ENCODE peak calls at places on chromosomes 4 and X, in nine cellular contexts. S is CD4-positive, alpha-beta T cell; N is ACHN; W is RWPE2; Y is astrocyte of the spinal cord; X is fibroblast of the aortic adventitia; G is H4; E is C1 segment of cervical spinal cord; B is tibial artery. U is an unnamed sample.

GRCh38 chr4:108717386-108717785 is 45.5 kb downstream of the ETNPPL start:
- DNase-seq in G (no peak), B (no peak), Y (no peak), N (no peak), E (no peak), W (no peak), X (no peak), S (no peak), U (no peak)

GRCh38 chr4:140408974-140409373 is 18.5 kb downstream of the CLGN start:
- DNase-seq in E (no peak), W (no peak), Y (no peak), S (no peak), B (no peak), X (no peak), G (no peak), N (no peak), U (no peak)

GRCh38 chr4:17153572-17153971 is 255.1 kb upstream of the LDB2 start:
- DNase-seq in W (no peak), G (no peak), S (no peak), Y (no peak), X (no peak), B (no peak), N (no peak), E (no peak), U (no peak)

GRCh38 chr4:75154994-75155393 is 222.1 kb downstream of the PARM1 start:
- DNase-seq in E (no peak), B (no peak), W (no peak), Y (no peak), N (no peak), G (no peak), S (no peak), X (no peak), U (no peak)

GRCh38 chrX:98338544-98338943 is 1454.8 kb downstream of the RPA4 start:
- DNase-seq in G (no peak), S (no peak), N (no peak), X (no peak), E (no peak), B (no peak), W (no peak), Y (no peak), U (no peak)

GRCh38 chrX:1403228-1403627 is 11.3 kb upstream of the SLC25A6 start:
- DNase-seq in W (no peak), N (no peak), Y (no peak), X (no peak), G (no peak), E (no peak), S (no peak), B (no peak), U (no peak)

GRCh38 chr4:91997045-91997444 is 306.7 kb upstream of the GRID2 start:
- DNase-seq in G (no peak), B (no peak), E (no peak), W (no peak), S (no peak), X (no peak), Y (no peak), N (no peak), U (no peak)

GRCh38 chr4:37797923-37798322 is 28.6 kb upstream of the PGM2 start:
- DNase-seq in X (no peak), B (no peak), N (no peak), Y (no peak), G (no peak), W (no peak), E (no peak), S (no peak), U (no peak)

GRCh38 chr4:167622481-167623240 is 388.4 kb upstream of the SPOCK3 start:
- DNase-seq in Y (peak; percentile 62), X (peak; percentile 73), E (peak; percentile 8), N (peak; percentile 52), W (no peak), S (no peak), B (no peak), G (peak; percentile 49), U (peak; percentile 82)

GRCh38 chrX:71992711-71993110 is 82.1 kb downstream of the NHSL2 start:
- DNase-seq in S (peak; percentile 19), G (no peak), W (no peak), E (no peak), Y (no peak), N (no peak), X (no peak), B (no peak), U (no peak)

GRCh38 chr4:182083681-182084410 is 159.4 kb upstream of the TENM3 start:
- DNase-seq in E (no peak), N (no peak), Y (no peak), S (no peak), B (no peak), G (no peak), X (no peak), W (no peak), U (no peak)

GRCh38 chr4:27350161-27350560 is 489.5 kb downstream of the STIM2 start:
- DNase-seq in X (peak; percentile 52), Y (peak; percentile 37), S (no peak), G (no peak), W (no peak), N (no peak), B (no peak), E (no peak), U (no peak)

GRCh38 chr4:86818211-86818610 is 31.0 kb downstream of the SLC10A6 start:
- DNase-seq in S (no peak), B (no peak), E (no peak), N (no peak), X (peak; percentile 43), Y (peak; percentile 49), G (peak; percentile 43), W (no peak), U (no peak)

GRCh38 chr4:89598602-89599001 is 238.4 kb downstream of the SNCA start:
- DNase-seq in S (no peak), X (peak; percentile 4), W (no peak), G (peak; percentile 22), B (no peak), Y (peak; percentile 33), N (peak; percentile 41), E (no peak), U (peak; percentile 25)

GRCh38 chr4:31458813-31459212 is 738.6 kb downstream of the PCDH7 start:
- DNase-seq in G (no peak), E (no peak), X (peak; percentile 69), N (no peak), Y (peak; percentile 66), B (no peak), W (no peak), S (no peak), U (no peak)

GRCh38 chr4:84324850-84325249 is 174.2 kb downstream of the NKX6-1 start:
- DNase-seq in G (no peak), Y (no peak), N (no peak), W (no peak), X (peak; percentile 1), S (no peak), B (no peak), E (peak; percentile 58), U (no peak)

GRCh38 chrX:134171661-134172587 is 65.1 kb upstream of the CCDC160 start:
- DNase-seq in W (no peak), Y (no peak), E (peak; percentile 20), X (no peak), B (peak; percentile 34), S (no peak), N (peak; percentile 1), G (no peak), U (peak; percentile 40)

GRCh38 chr4:38243385-38244053 is 283.3 kb downstream of the PTTG2 start:
- DNase-seq in B (no peak), G (peak; percentile 29), E (no peak), N (no peak), W (no peak), X (no peak), S (no peak), Y (peak; percentile 1), U (peak; percentile 52)

GRCh38 chr4:147683172-147683571 is 791 bp downstream of the PRMT9 start:
- DNase-seq in G (no peak), B (peak; percentile 28), S (no peak), X (peak; percentile 56), E (no peak), N (peak; percentile 11), W (no peak), Y (peak; percentile 29), U (peak; percentile 41)

GRCh38 chr4:31620476-31620875 is 900.3 kb downstream of the PCDH7 start:
- DNase-seq in X (peak; percentile 51), G (peak; percentile 37), N (peak; percentile 1), B (no peak), W (no peak), Y (peak; percentile 35), E (no peak), S (no peak), U (peak; percentile 6)

GRCh38 chr4:70559924-70560323 is 32.1 kb upstream of the AMBN start:
- DNase-seq in W (no peak), Y (no peak), N (no peak), B (no peak), S (no peak), X (peak; percentile 11), G (no peak), E (no peak), U (no peak)

GRCh38 chrX:7159132-7159861 is 11.3 kb upstream of the PUDP start:
- DNase-seq in W (peak; percentile 49), N (no peak), B (no peak), E (no peak), X (peak; percentile 14), G (peak; percentile 43), S (no peak), Y (peak; percentile 21), U (no peak)

GRCh38 chr4:148015058-148015457 is 283.2 kb downstream of the ARHGAP10 start:
- DNase-seq in S (no peak), E (no peak), G (no peak), B (no peak), N (peak; percentile 3), W (no peak), Y (peak; percentile 19), X (no peak), U (no peak)

GRCh38 chrX:41116948-41117347 is 31.7 kb downstream of the USP9X start:
- DNase-seq in X (peak; percentile 4), N (no peak), W (no peak), B (no peak), Y (no peak), G (no peak), E (no peak), S (no peak), U (no peak)

GRCh38 chr4:11158971-11159370 is 269.7 kb downstream of the HS3ST1 start:
- DNase-seq in G (no peak), N (no peak), E (no peak), X (peak; percentile 17), S (no peak), Y (no peak), W (no peak), B (no peak), U (no peak)

GRCh38 chr4:52640808-52641595 is 18.1 kb downstream of the USP46 start:
- DNase-seq in B (no peak), X (peak; percentile 79), N (no peak), W (no peak), E (no peak), G (peak; percentile 11), Y (peak; percentile 50), S (no peak), U (no peak)

GRCh38 chrX:14266702-14267101 is 237.0 kb upstream of the GEMIN8 start:
- DNase-seq in B (no peak), E (no peak), W (no peak), Y (no peak), S (no peak), X (no peak), N (no peak), G (no peak), U (peak; percentile 34)

GRCh38 chr4:108166038-108166437 is 2.7 kb downstream of the LEF1 start:
- DNase-seq in E (no peak), G (no peak), Y (no peak), W (no peak), X (no peak), B (no peak), N (no peak), S (peak; percentile 41), U (no peak)

GRCh38 chr4:99362768-99363167 is 10.2 kb upstream of the ADH1C start:
- DNase-seq in X (no peak), N (no peak), W (no peak), G (no peak), E (no peak), Y (no peak), S (no peak), B (no peak), U (no peak)

GRCh38 chrX:13752646-13753045 is 18.1 kb downstream of the OFD1 start:
- DNase-seq in B (no peak), S (no peak), W (no peak), Y (no peak), G (no peak), X (no peak), E (no peak), N (no peak), U (no peak)

GRCh38 chr4:107098403-107098802 is 62.3 kb upstream of the DKK2 start:
- DNase-seq in E (no peak), W (no peak), S (no peak), X (no peak), B (no peak), G (no peak), N (no peak), Y (no peak), U (no peak)

U was measured in hepatocyte.